ENCODE peak calls at places on chromosomes 4 and X, in eight cellular contexts. M, W, T, O, V, E, C and X are unnamed samples.

GRCh38 chr4:184251680-184252000 is 34.0 kb upstream of the ENPP6 start:
- DNase-seq in O (no peak), C (no peak), M (no peak), V (no peak), T (no peak), W (no peak), E (no peak), X (no peak)

GRCh38 chrX:2497961-2498780 is 2.6 kb downstream of the DHRSX start:
- DNase-seq in V (no peak), C (no peak), W (no peak), T (peak), M (peak), O (no peak), E (no peak), X (peak)

GRCh38 chrX:39984191-39984956 is 113.4 kb downstream of the BCOR start:
- DNase-seq in T (peak), M (peak), E (no peak), V (no peak), O (peak), W (no peak), C (no peak), X (peak)

GRCh38 chr4:148651991-148652390 is 209.8 kb upstream of the NR3C2 start:
- DNase-seq in T (no peak), V (no peak), M (peak), C (no peak), E (no peak), O (no peak), W (no peak), X (no peak)

GRCh38 chr4:185859106-185859505 is 47.1 kb upstream of the SORBS2 start:
- DNase-seq in O (no peak), W (no peak), T (peak), C (no peak), E (no peak), V (no peak), M (peak), X (peak)

GRCh38 chrX:145524931-145525330 is 277.6 kb downstream of the SPANXN1 start:
- DNase-seq in C (no peak), M (no peak), O (no peak), T (no peak), W (no peak), V (no peak), E (no peak), X (no peak)

GRCh38 chr4:2807571-2807970 is 14.7 kb downstream of the SH3BP2 start:
- DNase-seq in W (no peak), O (no peak), C (no peak), V (no peak), T (no peak), M (no peak), E (no peak), X (no peak)

GRCh38 chr4:5890063-5890727 is 2.7 kb downstream of the CRMP1 start:
- DNase-seq in T (no peak), W (no peak), M (no peak), E (no peak), V (no peak), O (no peak), C (no peak), X (no peak)

GRCh38 chr4:136687118-136687517 is 845.2 kb downstream of the PCDH18 start:
- DNase-seq in W (no peak), E (no peak), T (no peak), O (no peak), V (no peak), M (peak), C (no peak), X (no peak)

GRCh38 chr4:5532100-5532499 is 176.3 kb downstream of the EVC2 start:
- DNase-seq in O (no peak), E (no peak), V (no peak), T (no peak), C (no peak), W (no peak), M (no peak), X (no peak)

GRCh38 chrX:41705680-41706374 is 17.1 kb downstream of the GPR34 start:
- DNase-seq in V (no peak), T (no peak), C (no peak), O (no peak), E (no peak), W (no peak), M (no peak), X (no peak)

GRCh38 chr4:168797176-168797575 is 212.9 kb downstream of the CBR4 start:
- DNase-seq in T (peak), V (no peak), E (no peak), C (no peak), M (peak), O (no peak), W (no peak), X (peak)

GRCh38 chrX:2533424-2533823 is 32.6 kb upstream of the DHRSX start:
- DNase-seq in E (no peak), T (no peak), W (no peak), O (no peak), C (no peak), M (no peak), V (no peak), X (no peak)

GRCh38 chrX:30156880-30157560 is 58.3 kb upstream of the MAGEB2 start:
- DNase-seq in W (no peak), E (no peak), O (no peak), V (no peak), C (no peak), M (no peak), T (peak), X (peak)

GRCh38 chrX:54481751-54482150 is 14.3 kb downstream of the FGD1 start:
- DNase-seq in T (no peak), V (no peak), M (no peak), W (no peak), C (no peak), O (no peak), E (no peak), X (peak)

GRCh38 chr4:25031077-25031606 is 396 bp upstream of the LGI2 start:
- DNase-seq in M (peak), E (peak), W (no peak), O (peak), T (peak), V (peak), C (no peak), X (peak)

GRCh38 chrX:70132877-70133302 is 357 bp upstream of the IGBP1 start:
- DNase-seq in W (no peak), M (no peak), O (no peak), T (no peak), V (no peak), C (no peak), E (no peak), X (no peak)

GRCh38 chr4:158300012-158300411 is 89.7 kb downstream of the TMEM144 start:
- DNase-seq in M (no peak), O (no peak), C (no peak), T (no peak), V (no peak), W (no peak), E (no peak), X (peak)

GRCh38 chrX:1294301-1295067 is 25.9 kb downstream of the CSF2RA start:
- DNase-seq in C (no peak), M (no peak), O (no peak), T (no peak), W (no peak), V (no peak), E (peak), X (no peak)

GRCh38 chr4:162102713-162103112 is 61.1 kb downstream of the FSTL5 start:
- DNase-seq in C (no peak), T (no peak), E (no peak), O (no peak), W (no peak), V (no peak), M (no peak), X (no peak)

GRCh38 chr4:10629394-10629793 is 55.2 kb downstream of the CLNK start:
- DNase-seq in M (no peak), W (no peak), C (no peak), V (no peak), O (no peak), T (no peak), E (no peak), X (no peak)

GRCh38 chr4:48902266-48902665 is 4.3 kb downstream of the OCIAD2 start:
- DNase-seq in M (peak), T (peak), W (no peak), C (peak), V (no peak), E (no peak), O (no peak), X (no peak)

GRCh38 chr4:33628296-33628695 is 2616.0 kb downstream of the ARAP2 start:
- DNase-seq in V (no peak), E (no peak), C (no peak), T (peak), W (no peak), M (no peak), O (no peak), X (no peak)

GRCh38 chr4:37827030-37827705 is 682 bp downstream of the PGM2 start:
- DNase-seq in O (no peak), V (no peak), T (peak), E (no peak), W (no peak), M (peak), C (no peak), X (peak)

GRCh38 chr4:101346562-101347266 is 612 bp downstream of the PPP3CA start:
- DNase-seq in E (peak), M (peak), W (no peak), O (peak), T (peak), V (peak), C (peak), X (peak)

GRCh38 chr4:178612725-178613124 is 1170.5 kb upstream of the AGA start:
- DNase-seq in E (no peak), C (no peak), T (no peak), W (no peak), O (no peak), V (no peak), M (no peak), X (no peak)

GRCh38 chr4:40976343-40976742 is 226.6 kb downstream of the NSUN7 start:
- DNase-seq in W (no peak), E (no peak), C (no peak), T (peak), M (peak), V (no peak), O (no peak), X (peak)

GRCh38 chrX:97159916-97160800 is 276.4 kb downstream of the RPA4 start:
- DNase-seq in V (no peak), M (no peak), E (no peak), T (no peak), W (no peak), O (no peak), C (no peak), X (peak)

GRCh38 chr4:99473131-99473530 is 37.7 kb upstream of the C4orf17 start:
- DNase-seq in T (peak), W (no peak), M (peak), O (no peak), C (no peak), E (no peak), V (no peak), X (no peak)

DNA sequence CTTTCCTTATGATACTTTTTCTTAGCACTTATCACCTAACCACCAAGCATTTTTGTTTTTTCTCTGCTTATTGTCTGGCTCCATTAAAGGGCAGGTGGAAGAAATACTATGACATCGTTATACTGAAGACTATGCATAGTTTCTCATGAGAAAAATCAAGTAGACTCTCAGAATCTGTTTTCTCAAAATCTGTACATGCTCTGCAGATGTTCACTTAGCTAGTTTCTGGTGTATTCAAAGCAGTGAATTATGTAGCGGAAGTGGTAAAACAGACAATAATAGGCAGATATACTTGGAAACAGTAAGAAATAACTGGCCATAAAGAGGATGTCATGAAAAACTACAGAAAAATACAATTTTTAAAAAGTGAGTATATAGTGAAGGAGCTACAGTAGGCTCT is 146.0 kb downstream of the STIM2 start:
- DNase-seq in O (no peak), V (no peak), M (no peak), E (no peak), T (no peak), W (no peak), C (no peak), X (no peak)
- H3K4me3 ChIP-seq in O (no peak), V (no peak), M (no peak), E (no peak), T (no peak), W (no peak), C (no peak), X (no peak)

GRCh38 chr4:912548-913279 is 19.4 kb downstream of the GAK start:
- DNase-seq in W (no peak), V (peak), O (no peak), E (peak), C (no peak), T (no peak), M (no peak), X (no peak)

GRCh38 chr4:915595-915994 is 16.5 kb downstream of the GAK start:
- DNase-seq in O (no peak), E (no peak), W (no peak), V (peak), C (no peak), M (peak), T (peak), X (peak)

GRCh38 chr4:913280-913618 is 18.9 kb downstream of the GAK start:
- DNase-seq in T (no peak), M (no peak), O (no peak), W (no peak), V (peak), C (no peak), E (peak), X (no peak)

GRCh38 chr4:914531-914930 is 17.6 kb downstream of the GAK start:
- DNase-seq in M (no peak), V (peak), E (no peak), W (no peak), O (no peak), C (no peak), T (no peak), X (no peak)

GRCh38 chr4:915041-915474 is 17.1 kb downstream of the GAK start:
- DNase-seq in C (no peak), V (peak), M (no peak), E (peak), W (no peak), T (no peak), O (no peak), X (peak)
- H3K4me3 ChIP-seq in C (no peak), V (no peak), M (no peak), E (no peak), W (no peak), T (no peak), O (no peak), X (no peak)

GRCh38 chr4:76589402-76589801 is 154.4 kb downstream of the SHROOM3 start:
- DNase-seq in V (no peak), W (peak), M (peak), O (no peak), T (peak), E (no peak), C (peak), X (peak)
- H3K4me3 ChIP-seq in V (no peak), W (no peak), M (no peak), O (no peak), T (no peak), E (no peak), C (no peak), X (no peak)

GRCh38 chr4:71188197-71188625 is 150.6 kb upstream of the SLC4A4 start:
- DNase-seq in V (no peak), T (no peak), M (no peak), O (no peak), W (no peak), E (no peak), C (no peak), X (no peak)

GRCh38 chr4:71188951-71189350 is 149.9 kb upstream of the SLC4A4 start:
- DNase-seq in E (no peak), M (no peak), C (no peak), O (no peak), V (no peak), T (no peak), W (no peak), X (no peak)

GRCh38 chr4:71186566-71187398 is 152.0 kb upstream of the SLC4A4 start:
- DNase-seq in T (no peak), O (peak), W (no peak), C (peak), V (peak), M (peak), E (peak), X (peak)

GRCh38 chr4:71187399-71188196 is 151.2 kb upstream of the SLC4A4 start:
- DNase-seq in V (peak), E (peak), M (peak), C (peak), W (no peak), O (no peak), T (no peak), X (no peak)

DNA sequence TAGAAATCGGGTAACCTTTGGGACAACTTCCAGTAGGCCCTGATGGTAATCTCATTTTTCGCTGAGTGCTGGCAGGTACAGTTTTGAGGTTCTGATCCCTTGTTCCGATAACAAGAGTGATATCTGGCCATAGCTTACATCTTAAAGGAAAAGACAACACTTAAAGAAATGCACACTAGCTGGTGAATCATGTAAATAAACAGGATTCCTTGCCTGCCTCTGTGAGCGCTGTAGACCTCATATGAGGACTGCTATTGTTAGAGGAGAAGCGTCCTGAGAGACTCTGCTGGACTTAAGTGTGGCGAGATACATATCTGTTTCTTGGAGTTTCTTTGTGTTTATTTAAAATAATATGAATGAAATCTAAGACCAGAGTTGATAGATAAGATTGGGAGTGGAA is 149.3 kb upstream of the SLC4A4 start:
- DNase-seq in O (no peak), W (no peak), V (no peak), M (peak), T (no peak), C (peak), E (no peak), X (peak)
- H3K4me3 ChIP-seq in O (no peak), W (peak), V (no peak), M (no peak), T (no peak), C (no peak), E (no peak), X (no peak)

GRCh38 chr4:143251781-143252180 is 67.1 kb downstream of the USP38 start:
- DNase-seq in V (no peak), E (no peak), T (peak), W (no peak), C (no peak), M (peak), O (no peak), X (no peak)
- H3K4me3 ChIP-seq in V (no peak), E (no peak), T (no peak), W (no peak), C (no peak), M (no peak), O (no peak), X (no peak)

GRCh38 chr4:55075376-55075775 is 50.0 kb downstream of the KDR start:
- DNase-seq in C (no peak), W (no peak), V (no peak), O (no peak), T (no peak), M (no peak), E (no peak), X (no peak)

GRCh38 chr4:55071951-55072350 is 53.4 kb downstream of the KDR start:
- DNase-seq in W (no peak), M (no peak), C (no peak), T (no peak), E (no peak), V (no peak), O (no peak), X (no peak)

GRCh38 chr4:55077577-55077976 is 47.8 kb downstream of the KDR start:
- DNase-seq in M (no peak), V (no peak), W (no peak), E (no peak), O (no peak), T (no peak), C (no peak), X (no peak)

GRCh38 chr4:55075823-55076418 is 49.5 kb downstream of the KDR start:
- DNase-seq in E (no peak), O (no peak), M (peak), C (no peak), V (no peak), W (no peak), T (peak), X (no peak)

DNA sequence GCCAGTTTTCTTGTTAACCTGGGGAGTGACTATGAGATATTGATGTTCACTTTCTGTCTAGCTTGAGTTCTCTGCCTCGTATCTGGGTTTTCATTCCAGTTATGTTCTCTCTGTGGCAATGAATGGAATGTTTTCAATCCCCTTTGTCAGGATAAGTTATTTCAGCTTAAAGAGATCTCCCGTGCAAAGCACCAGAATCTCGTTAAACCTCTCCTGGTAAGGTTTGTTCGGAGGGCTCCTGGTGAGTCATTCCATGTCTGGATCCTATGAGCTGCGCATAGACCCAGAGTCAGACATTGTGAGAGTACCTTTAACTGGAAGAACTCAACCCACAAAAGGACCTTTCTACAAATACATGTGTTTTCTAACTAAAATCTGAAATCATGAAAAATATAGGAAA is 51.0 kb downstream of the KDR start:
- DNase-seq in C (no peak), T (peak), O (no peak), E (no peak), W (no peak), M (peak), V (no peak), X (peak)
- H3K4me3 ChIP-seq in C (no peak), T (no peak), O (no peak), E (no peak), W (no peak), M (no peak), V (no peak), X (no peak)

DNA sequence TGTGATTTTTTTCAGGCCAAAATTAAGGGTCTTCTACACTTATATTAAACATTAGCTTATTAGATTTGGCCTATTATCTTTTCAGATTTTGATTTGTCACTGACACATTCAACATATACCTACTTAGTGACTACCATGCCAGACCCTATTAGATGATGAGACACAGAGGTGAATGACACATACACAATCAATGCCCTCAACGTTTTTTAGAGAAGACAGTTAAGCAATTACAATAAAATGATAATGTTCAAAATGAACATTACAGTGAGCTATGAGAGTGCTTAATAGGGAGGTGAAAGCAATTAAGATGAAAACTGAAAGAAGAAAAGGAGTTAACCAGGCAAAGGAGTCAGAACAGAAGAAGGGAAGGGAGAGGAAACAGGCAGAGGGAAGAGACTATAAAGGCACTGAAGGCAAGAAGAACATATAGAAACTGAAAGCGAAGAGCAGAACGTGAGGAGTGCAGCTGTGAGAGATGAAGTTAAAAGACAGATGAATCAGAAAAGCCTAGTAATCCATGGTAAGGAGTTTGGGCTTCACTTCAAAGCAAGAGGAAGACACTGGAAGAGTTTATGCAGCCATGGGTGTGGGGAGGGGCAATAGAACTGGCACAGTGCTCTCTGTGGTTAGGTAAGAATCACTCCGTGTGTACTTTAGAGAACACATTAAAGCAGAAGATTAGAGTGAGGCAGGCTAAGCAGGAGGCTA is 119.0 kb downstream of the REELD1 start:
- DNase-seq in T (peak), C (peak), M (peak), E (no peak), V (no peak), W (peak), O (no peak), X (peak)
- H3K4me3 ChIP-seq in T (no peak), C (peak), M (no peak), E (no peak), V (no peak), W (peak), O (no peak), X (peak)